ENCODE peak calls at places on chromosomes 7 and 10, in eight cellular contexts. One of them, this sample, is unnamed.

GRCh38 chr10:12656518-12657142 is 307.3 kb downstream of the CAMK1D start:
- DNase-seq in central memory CD4-positive, alpha-beta T cell: peak; percentile 61
- DNase-seq in SHP77 treated with DMSO at 0.1 percent for 48 hours: peak; percentile 46
- DNase-seq in nephron progenitor cell: no peak
- DNase-seq in ELR: peak; percentile 53
- DNase-seq in iris pigment epithelial cell: peak; percentile 75
- DNase-seq in stimulated activated CD4-positive, alpha-beta T cell treated with anti-CD3 and anti-CD28 coated beads, Interleukin-1b, Interleukin-23, amount 100 ng/mL, for 4 hours: no peak
- DNase-seq in mesothelial cell of epicardium: no peak
- DNase-seq in this sample: no peak

GRCh38 chr7:78395298-78396120 is 596.9 kb downstream of the PHTF2 start:
- DNase-seq in mesothelial cell of epicardium: no peak
- DNase-seq in ELR: no peak
- DNase-seq in SHP77 treated with DMSO at 0.1 percent for 48 hours: no peak
- DNase-seq in nephron progenitor cell: no peak
- DNase-seq in iris pigment epithelial cell: no peak
- DNase-seq in central memory CD4-positive, alpha-beta T cell: no peak
- DNase-seq in stimulated activated CD4-positive, alpha-beta T cell treated with anti-CD3 and anti-CD28 coated beads, Interleukin-1b, Interleukin-23, amount 100 ng/mL, for 4 hours: no peak
- DNase-seq in this sample: no peak

GRCh38 chr7:22351878-22352277 is 5.1 kb downstream of the RAPGEF5 start:
- DNase-seq in central memory CD4-positive, alpha-beta T cell: no peak
- DNase-seq in ELR: no peak
- DNase-seq in iris pigment epithelial cell: no peak
- DNase-seq in nephron progenitor cell: no peak
- DNase-seq in mesothelial cell of epicardium: no peak
- DNase-seq in SHP77 treated with DMSO at 0.1 percent for 48 hours: no peak
- DNase-seq in stimulated activated CD4-positive, alpha-beta T cell treated with anti-CD3 and anti-CD28 coated beads, Interleukin-1b, Interleukin-23, amount 100 ng/mL, for 4 hours: no peak
- DNase-seq in this sample: no peak

GRCh38 chr10:89302628-89303027 is 782 bp downstream of the IFIT2 start:
- DNase-seq in nephron progenitor cell: no peak
- DNase-seq in SHP77 treated with DMSO at 0.1 percent for 48 hours: no peak
- DNase-seq in mesothelial cell of epicardium: no peak
- DNase-seq in ELR: peak; percentile 52
- DNase-seq in stimulated activated CD4-positive, alpha-beta T cell treated with anti-CD3 and anti-CD28 coated beads, Interleukin-1b, Interleukin-23, amount 100 ng/mL, for 4 hours: no peak
- DNase-seq in iris pigment epithelial cell: no peak
- DNase-seq in central memory CD4-positive, alpha-beta T cell: no peak
- DNase-seq in this sample: no peak

GRCh38 chr10:116888380-116889055 is 39.2 kb downstream of the ENO4 start:
- DNase-seq in nephron progenitor cell: no peak
- DNase-seq in stimulated activated CD4-positive, alpha-beta T cell treated with anti-CD3 and anti-CD28 coated beads, Interleukin-1b, Interleukin-23, amount 100 ng/mL, for 4 hours: no peak
- DNase-seq in mesothelial cell of epicardium: no peak
- DNase-seq in ELR: peak; percentile 86
- DNase-seq in iris pigment epithelial cell: peak; percentile 91
- DNase-seq in central memory CD4-positive, alpha-beta T cell: no peak
- DNase-seq in SHP77 treated with DMSO at 0.1 percent for 48 hours: no peak
- DNase-seq in this sample: no peak

GRCh38 chr7:152142976-152143665 is 117.6 kb downstream of the GALNT11 start:
- DNase-seq in ELR: no peak
- DNase-seq in nephron progenitor cell: no peak
- DNase-seq in mesothelial cell of epicardium: no peak
- DNase-seq in stimulated activated CD4-positive, alpha-beta T cell treated with anti-CD3 and anti-CD28 coated beads, Interleukin-1b, Interleukin-23, amount 100 ng/mL, for 4 hours: no peak
- DNase-seq in iris pigment epithelial cell: no peak
- DNase-seq in SHP77 treated with DMSO at 0.1 percent for 48 hours: no peak
- DNase-seq in central memory CD4-positive, alpha-beta T cell: no peak
- DNase-seq in this sample: no peak

GRCh38 chr10:63812491-63812890 is 291.3 kb downstream of the REEP3 start:
- DNase-seq in ELR: no peak
- DNase-seq in SHP77 treated with DMSO at 0.1 percent for 48 hours: no peak
- DNase-seq in stimulated activated CD4-positive, alpha-beta T cell treated with anti-CD3 and anti-CD28 coated beads, Interleukin-1b, Interleukin-23, amount 100 ng/mL, for 4 hours: no peak
- DNase-seq in iris pigment epithelial cell: peak; percentile 29
- DNase-seq in central memory CD4-positive, alpha-beta T cell: no peak
- DNase-seq in nephron progenitor cell: no peak
- DNase-seq in mesothelial cell of epicardium: no peak
- DNase-seq in this sample: no peak

GRCh38 chr10:89367529-89367928 is 10.3 kb upstream of the IFIT1B start:
- DNase-seq in iris pigment epithelial cell: no peak
- DNase-seq in SHP77 treated with DMSO at 0.1 percent for 48 hours: no peak
- DNase-seq in ELR: no peak
- DNase-seq in mesothelial cell of epicardium: no peak
- DNase-seq in stimulated activated CD4-positive, alpha-beta T cell treated with anti-CD3 and anti-CD28 coated beads, Interleukin-1b, Interleukin-23, amount 100 ng/mL, for 4 hours: no peak
- DNase-seq in central memory CD4-positive, alpha-beta T cell: no peak
- DNase-seq in nephron progenitor cell: no peak
- DNase-seq in this sample: no peak

This sample was measured in type B pancreatic cell.